ENCODE peak calls at places on chromosomes 16 and 17, in six cellular contexts. M, A, T, H, U and D are unnamed samples.

GRCh38 chr17:6392609-6393367 is 42.1 kb downstream of the AIPL1 start:
- DNase-seq in M (no peak), A (no peak), T (peak; percentile 88), H (peak; percentile 12), U (no peak), D (no peak)

GRCh38 chr16:85662036-85662812 is 26.5 kb downstream of the GINS2 start:
- DNase-seq in M (no peak), A (no peak), T (no peak), H (no peak), U (no peak), D (no peak)

GRCh38 chr16:47904691-47905090 is 251.1 kb downstream of the ABCC12 start:
- DNase-seq in M (no peak), A (no peak), T (no peak), H (peak; percentile 94), U (no peak), D (no peak)

GRCh38 chr16:19136549-19137196 is 22.9 kb downstream of the ITPRIPL2 start:
- DNase-seq in M (no peak), A (no peak), T (no peak), H (peak; percentile 75), U (no peak), D (no peak)

GRCh38 chr17:46061435-46061834 is 62.4 kb downstream of the STH start:
- DNase-seq in M (no peak), A (no peak), T (peak; percentile 10), H (peak; percentile 53), U (no peak), D (no peak)

GRCh38 chr16:13983625-13984024 is 63.7 kb downstream of the ERCC4 start:
- DNase-seq in M (no peak), A (no peak), T (no peak), H (no peak), U (no peak), D (no peak)

GRCh38 chr16:68351991-68352431 is 41.2 kb downstream of the PRMT7 start:
- DNase-seq in M (no peak), A (no peak), T (no peak), H (no peak), U (no peak), D (no peak)

GRCh38 chr17:47820023-47820789 is 1.4 kb downstream of the OSBPL7 start:
- DNase-seq in M (no peak), A (no peak), T (no peak), H (no peak), U (no peak), D (no peak)